ENCODE peak calls at places on chromosomes 3 and 15, in eight cellular contexts. C, H, O, N, J, Q, I and Z are unnamed samples.
A peak's percentile ranks its signal among the peaks of the same experiment; 100 is the strongest.

GRCh38 chr3:128270559-128271492 is 117.5 kb downstream of the EEFSEC start:
- DNase-seq in C (no peak), H (no peak), O (peak; percentile 30), N (peak; percentile 31), J (no peak), Q (no peak), I (no peak), Z (no peak)

GRCh38 chr3:138867996-138868395 is 33.3 kb upstream of the PIK3CB start:
- DNase-seq in C (no peak), H (no peak), O (no peak), N (no peak), J (no peak), Q (no peak), I (peak; percentile 20), Z (no peak)

GRCh38 chr15:101641134-101641764 is 10.9 kb downstream of the TM2D3 start:
- DNase-seq in C (peak; percentile 83), H (peak; percentile 75), O (peak; percentile 81), N (no peak), J (peak; percentile 73), Q (no peak), I (peak; percentile 85), Z (peak; percentile 53)

GRCh38 chr15:79682285-79682684 is 214.5 kb downstream of the MTHFS start:
- DNase-seq in C (no peak), H (peak; percentile 91), O (no peak), N (no peak), J (no peak), Q (no peak), I (peak; percentile 84), Z (no peak)

GRCh38 chr3:31219131-31219843 is 313.4 kb upstream of the STT3B start:
- DNase-seq in C (peak; percentile 86), H (peak; percentile 7), O (no peak), N (no peak), J (peak; percentile 41), Q (no peak), I (peak; percentile 28), Z (no peak)

GRCh38 chr3:146195605-146196004 is 34.6 kb upstream of the PLOD2 start:
- DNase-seq in C (no peak), H (no peak), O (no peak), N (no peak), J (no peak), Q (no peak), I (no peak), Z (no peak)

GRCh38 chr3:45329779-45330305 is 58.5 kb upstream of the LARS2 start:
- DNase-seq in C (no peak), H (no peak), O (no peak), N (no peak), J (no peak), Q (no peak), I (no peak), Z (no peak)

GRCh38 chr3:29764603-29765254 is 483.9 kb downstream of the RBMS3 start:
- DNase-seq in C (peak; percentile 13), H (peak; percentile 95), O (no peak), N (no peak), J (no peak), Q (no peak), I (peak; percentile 96), Z (peak; percentile 48)

GRCh38 chr3:180755553-180755952 is 76.3 kb upstream of the CCDC39 start:
- DNase-seq in C (no peak), H (no peak), O (no peak), N (no peak), J (no peak), Q (no peak), I (no peak), Z (no peak)

GRCh38 chr15:55279746-55280351 is 9.8 kb downstream of the RAB27A start:
- DNase-seq in C (peak; percentile 97), H (peak; percentile 98), O (no peak), N (no peak), J (peak; percentile 56), Q (no peak), I (peak; percentile 77), Z (no peak)

GRCh38 chr15:57364282-57365007 is 11.9 kb upstream of the CGNL1 start:
- DNase-seq in C (no peak), H (no peak), O (no peak), N (no peak), J (peak; percentile 84), Q (no peak), I (peak; percentile 29), Z (no peak)

GRCh38 chr15:69558138-69558409 is 105.5 kb downstream of the RPLP1 start:
- DNase-seq in C (no peak), H (no peak), O (no peak), N (no peak), J (no peak), Q (no peak), I (no peak), Z (no peak)

GRCh38 chr3:60809857-60810256 is 441.4 kb downstream of the FHIT start:
- DNase-seq in C (no peak), H (peak; percentile 27), O (no peak), N (no peak), J (no peak), Q (no peak), I (peak; percentile 2), Z (no peak)

GRCh38 chr3:83913381-83913780 is 1045.4 kb upstream of the CADM2 start:
- DNase-seq in C (no peak), H (no peak), O (no peak), N (no peak), J (no peak), Q (no peak), I (no peak), Z (no peak)

GRCh38 chr15:85340852-85341251 is 39.6 kb upstream of the AKAP13 start:
- DNase-seq in C (no peak), H (peak; percentile 18), O (no peak), N (no peak), J (no peak), Q (no peak), I (no peak), Z (no peak)

GRCh38 chr15:57516327-57517026 is 75.2 kb upstream of the MYZAP start:
- DNase-seq in C (no peak), H (no peak), O (no peak), N (no peak), J (no peak), Q (no peak), I (no peak), Z (no peak)

GRCh38 chr3:85571835-85572234 is 613.0 kb downstream of the CADM2 start:
- DNase-seq in C (no peak), H (peak; percentile 52), O (no peak), N (no peak), J (no peak), Q (no peak), I (peak; percentile 4), Z (no peak)

GRCh38 chr3:115861166-115861733 is 237.9 kb downstream of the GAP43 start:
- DNase-seq in C (peak; percentile 2), H (no peak), O (no peak), N (no peak), J (no peak), Q (no peak), I (no peak), Z (no peak)

GRCh38 chr3:124386006-124386405 is 344.2 kb upstream of the UMPS start:
- DNase-seq in C (no peak), H (no peak), O (no peak), N (no peak), J (no peak), Q (no peak), I (no peak), Z (no peak)

GRCh38 chr3:196633658-196634151 is 5.8 kb upstream of the NRROS start:
- DNase-seq in C (no peak), H (no peak), O (no peak), N (no peak), J (peak; percentile 36), Q (no peak), I (no peak), Z (no peak)

GRCh38 chr3:196634224-196634623 is 5.3 kb upstream of the NRROS start:
- DNase-seq in C (peak; percentile 57), H (no peak), O (no peak), N (no peak), J (no peak), Q (no peak), I (no peak), Z (no peak)

GRCh38 chr3:196631655-196632032 is 7.8 kb upstream of the NRROS start:
- DNase-seq in C (no peak), H (no peak), O (no peak), N (no peak), J (peak; percentile 51), Q (no peak), I (no peak), Z (no peak)

GRCh38 chr3:196634851-196635250 is 4.6 kb upstream of the NRROS start:
- DNase-seq in C (no peak), H (no peak), O (no peak), N (no peak), J (no peak), Q (no peak), I (no peak), Z (no peak)

GRCh38 chr3:196632033-196632751 is 7.3 kb upstream of the NRROS start:
- DNase-seq in C (peak; percentile 95), H (peak; percentile 51), O (peak; percentile 88), N (no peak), J (peak; percentile 100), Q (peak; percentile 94), I (peak; percentile 67), Z (peak; percentile 15)
- TF ChIP-seq CTCF in C (peak; percentile 25), H (no peak), O (peak; percentile 38), N (no peak), J (no peak), Q (peak; percentile 43), I (peak; percentile 14), Z (peak; percentile 48)

GRCh38 chr3:42685363-42685881 is at the start of gene KLHL40:
- DNase-seq in C (no peak), H (no peak), O (no peak), N (no peak), J (no peak), Q (no peak), I (no peak), Z (no peak)
- H3K4me3 ChIP-seq in C (no peak within 1 kb of the TSS), H (no peak within 1 kb of the TSS), O (peak within 1 kb of the TSS; percentile 50), N (peak within 1 kb of the TSS; percentile 55), J (no peak within 1 kb of the TSS), Q (no peak within 1 kb of the TSS), I (no peak within 1 kb of the TSS), Z (no peak within 1 kb of the TSS)

GRCh38 chr3:75224419-75224818 is 439.7 kb upstream of the FRG2C start:
- DNase-seq in C (no peak), H (peak; percentile 0), O (no peak), N (no peak), J (no peak), Q (no peak), I (no peak), Z (no peak)

GRCh38 chr3:75218577-75218976 is 445.6 kb upstream of the FRG2C start:
- DNase-seq in C (no peak), H (no peak), O (no peak), N (no peak), J (no peak), Q (no peak), I (no peak), Z (no peak)

GRCh38 chr3:75220932-75221331 is 443.2 kb upstream of the FRG2C start:
- DNase-seq in C (no peak), H (no peak), O (no peak), N (no peak), J (no peak), Q (no peak), I (no peak), Z (no peak)
- TF ChIP-seq CTCF in C (no peak), H (no peak), O (no peak), N (no peak), J (no peak), Q (no peak), I (no peak), Z (no peak)

DNA sequence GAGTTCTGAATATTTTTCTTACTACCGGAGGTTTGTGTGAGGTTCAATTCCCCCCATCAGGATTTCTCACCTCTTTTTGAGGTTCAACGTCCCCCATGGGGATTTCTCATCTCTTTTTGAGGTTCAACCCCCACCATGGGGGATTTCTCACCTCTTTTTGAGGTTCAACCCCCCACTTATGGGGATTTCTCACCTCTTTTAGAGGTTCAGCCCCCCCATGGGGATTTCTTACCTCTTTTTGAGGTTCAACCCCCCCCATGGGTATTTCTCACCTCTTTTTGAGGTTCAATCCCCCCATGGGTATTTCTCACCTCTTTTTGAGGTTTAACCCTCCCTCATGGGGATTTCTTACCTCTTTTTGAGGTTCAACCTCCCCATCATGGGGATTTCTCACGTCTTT is 26.3 kb downstream of the NDUFB4 start:
- DNase-seq in C (peak; percentile 23), H (no peak), O (no peak), N (no peak), J (no peak), Q (no peak), I (no peak), Z (no peak)
- H3K4me3 ChIP-seq in C (no peak overlapping the region), H (no peak overlapping the region), O (no peak overlapping the region), N (no peak overlapping the region), J (no peak overlapping the region), Q (no peak overlapping the region), I (no peak overlapping the region), Z (no peak overlapping the region)